ENCODE peak calls at places on chromosome 16, in nine cellular contexts. One of them, this sample, is unnamed.

GRCh38 chr16:48041861-48042435 is 113.8 kb downstream of the ABCC12 start:
- DNase-seq in endothelial cell of umbilical vein: no peak
- DNase-seq in sigmoid colon: no peak
- DNase-seq in upper lobe of left lung: no peak
- DNase-seq in spleen: no peak
- DNase-seq in GM12878: no peak
- DNase-seq in breast epithelium: no peak
- DNase-seq in prostate gland: no peak
- DNase-seq in vagina: no peak
- DNase-seq in this sample: no peak

GRCh38 chr16:53736297-53736696 is 32.3 kb downstream of the FTO start:
- DNase-seq in endothelial cell of umbilical vein: no peak
- DNase-seq in sigmoid colon: no peak
- DNase-seq in upper lobe of left lung: no peak
- DNase-seq in spleen: no peak
- DNase-seq in GM12878: no peak
- DNase-seq in breast epithelium: no peak
- DNase-seq in prostate gland: no peak
- DNase-seq in vagina: no peak
- DNase-seq in this sample: no peak

GRCh38 chr16:72876221-72876620 is 171.7 kb downstream of the ZFHX3 start:
- DNase-seq in endothelial cell of umbilical vein: peak; percentile 67
- DNase-seq in sigmoid colon: peak; percentile 86
- DNase-seq in upper lobe of left lung: no peak
- DNase-seq in spleen: no peak
- DNase-seq in GM12878: peak; percentile 1
- DNase-seq in breast epithelium: no peak
- DNase-seq in prostate gland: no peak
- DNase-seq in vagina: no peak
- DNase-seq in this sample: peak; percentile 32

GRCh38 chr16:24255446-24256352 is at the start of gene CACNG3:
- DNase-seq in endothelial cell of umbilical vein: peak; percentile 30
- DNase-seq in sigmoid colon: no peak
- DNase-seq in upper lobe of left lung: peak; percentile 85
- DNase-seq in spleen: peak; percentile 78
- DNase-seq in GM12878: no peak
- DNase-seq in breast epithelium: no peak
- DNase-seq in prostate gland: peak; percentile 7
- DNase-seq in vagina: no peak
- DNase-seq in this sample: no peak

GRCh38 chr16:68762996-68763756 is 26.1 kb downstream of the CDH1 start:
- DNase-seq in endothelial cell of umbilical vein: no peak
- DNase-seq in sigmoid colon: no peak
- DNase-seq in upper lobe of left lung: no peak
- DNase-seq in spleen: no peak
- DNase-seq in GM12878: no peak
- DNase-seq in breast epithelium: no peak
- DNase-seq in prostate gland: peak; percentile 49
- DNase-seq in vagina: no peak
- DNase-seq in this sample: no peak

GRCh38 chr16:72860726-72861562 is 187.0 kb downstream of the ZFHX3 start:
- DNase-seq in endothelial cell of umbilical vein: no peak
- DNase-seq in sigmoid colon: no peak
- DNase-seq in upper lobe of left lung: no peak
- DNase-seq in spleen: no peak
- DNase-seq in GM12878: no peak
- DNase-seq in breast epithelium: no peak
- DNase-seq in prostate gland: no peak
- DNase-seq in vagina: no peak
- DNase-seq in this sample: no peak

GRCh38 chr16:57798267-57798810 is 4.0 kb downstream of the KIFC3 start:
- DNase-seq in endothelial cell of umbilical vein: no peak
- DNase-seq in sigmoid colon: no peak
- DNase-seq in upper lobe of left lung: no peak
- DNase-seq in spleen: no peak
- DNase-seq in GM12878: no peak
- DNase-seq in breast epithelium: no peak
- DNase-seq in prostate gland: no peak
- DNase-seq in vagina: no peak
- DNase-seq in this sample: no peak

GRCh38 chr16:75000481-75001081 is 1.8 kb downstream of the ZNRF1 start:
- DNase-seq in endothelial cell of umbilical vein: peak; percentile 42
- DNase-seq in sigmoid colon: no peak
- DNase-seq in upper lobe of left lung: peak; percentile 68
- DNase-seq in spleen: no peak
- DNase-seq in GM12878: no peak
- DNase-seq in breast epithelium: no peak
- DNase-seq in prostate gland: no peak
- DNase-seq in vagina: no peak
- DNase-seq in this sample: no peak

GRCh38 chr16:5065368-5065767 is 388 bp downstream of the C16orf89 start:
- DNase-seq in endothelial cell of umbilical vein: no peak
- DNase-seq in sigmoid colon: peak; percentile 60
- DNase-seq in upper lobe of left lung: no peak
- DNase-seq in spleen: no peak
- DNase-seq in GM12878: no peak
- DNase-seq in breast epithelium: no peak
- DNase-seq in prostate gland: no peak
- DNase-seq in vagina: no peak
- DNase-seq in this sample: no peak

GRCh38 chr16:78196527-78196926 is 97.1 kb downstream of the WWOX start:
- DNase-seq in endothelial cell of umbilical vein: no peak
- DNase-seq in sigmoid colon: no peak
- DNase-seq in upper lobe of left lung: no peak
- DNase-seq in spleen: no peak
- DNase-seq in GM12878: no peak
- DNase-seq in breast epithelium: no peak
- DNase-seq in prostate gland: no peak
- DNase-seq in vagina: no peak
- DNase-seq in this sample: no peak

GRCh38 chr16:50547340-50547865 is 793 bp upstream of the NKD1 start:
- DNase-seq in endothelial cell of umbilical vein: no peak
- DNase-seq in sigmoid colon: peak; percentile 77
- DNase-seq in upper lobe of left lung: peak; percentile 91
- DNase-seq in spleen: peak; percentile 88
- DNase-seq in GM12878: peak; percentile 5
- DNase-seq in breast epithelium: no peak
- DNase-seq in prostate gland: peak; percentile 38
- DNase-seq in vagina: no peak
- DNase-seq in this sample: peak; percentile 63

GRCh38 chr16:47713225-47713595 is 252.1 kb downstream of the PHKB start:
- DNase-seq in endothelial cell of umbilical vein: peak; percentile 60
- DNase-seq in sigmoid colon: no peak
- DNase-seq in upper lobe of left lung: no peak
- DNase-seq in spleen: no peak
- DNase-seq in GM12878: no peak
- DNase-seq in breast epithelium: no peak
- DNase-seq in prostate gland: no peak
- DNase-seq in vagina: no peak
- DNase-seq in this sample: no peak

GRCh38 chr16:30609002-30609927 is 924 bp downstream of the ZNF689 start:
- DNase-seq in endothelial cell of umbilical vein: peak; percentile 48
- DNase-seq in sigmoid colon: peak; percentile 79
- DNase-seq in upper lobe of left lung: no peak
- DNase-seq in spleen: peak; percentile 89
- DNase-seq in GM12878: no peak
- DNase-seq in breast epithelium: no peak
- DNase-seq in prostate gland: peak; percentile 35
- DNase-seq in vagina: no peak
- DNase-seq in this sample: peak; percentile 54

GRCh38 chr16:35686595-35686994 is 2227.2 kb downstream of the TP53TG3F start:
- DNase-seq in endothelial cell of umbilical vein: no peak
- DNase-seq in sigmoid colon: no peak
- DNase-seq in upper lobe of left lung: no peak
- DNase-seq in spleen: no peak
- DNase-seq in GM12878: no peak
- DNase-seq in breast epithelium: no peak
- DNase-seq in prostate gland: no peak
- DNase-seq in vagina: no peak
- DNase-seq in this sample: no peak

GRCh38 chr16:76201385-76201784 is 75.8 kb upstream of the CNTNAP4 start:
- DNase-seq in endothelial cell of umbilical vein: no peak
- DNase-seq in sigmoid colon: no peak
- DNase-seq in upper lobe of left lung: no peak
- DNase-seq in spleen: no peak
- DNase-seq in GM12878: no peak
- DNase-seq in breast epithelium: no peak
- DNase-seq in prostate gland: no peak
- DNase-seq in vagina: no peak
- DNase-seq in this sample: no peak

GRCh38 chr16:21656795-21657768 is 4.7 kb upstream of the IGSF6 start:
- DNase-seq in endothelial cell of umbilical vein: peak; percentile 63
- DNase-seq in sigmoid colon: no peak
- DNase-seq in upper lobe of left lung: no peak
- DNase-seq in spleen: no peak
- DNase-seq in GM12878: peak; percentile 32
- DNase-seq in breast epithelium: no peak
- DNase-seq in prostate gland: no peak
- DNase-seq in vagina: no peak
- DNase-seq in this sample: no peak

GRCh38 chr16:82082543-82083244 is 47.6 kb downstream of the HSD17B2 start:
- DNase-seq in endothelial cell of umbilical vein: peak; percentile 18
- DNase-seq in sigmoid colon: no peak
- DNase-seq in upper lobe of left lung: no peak
- DNase-seq in spleen: no peak
- DNase-seq in GM12878: no peak
- DNase-seq in breast epithelium: no peak
- DNase-seq in prostate gland: no peak
- DNase-seq in vagina: no peak
- DNase-seq in this sample: no peak

GRCh38 chr16:64381979-64382378 is 739.9 kb downstream of the CDH11 start:
- DNase-seq in endothelial cell of umbilical vein: no peak
- DNase-seq in sigmoid colon: peak; percentile 54
- DNase-seq in upper lobe of left lung: peak; percentile 38
- DNase-seq in spleen: no peak
- DNase-seq in GM12878: no peak
- DNase-seq in breast epithelium: no peak
- DNase-seq in prostate gland: no peak
- DNase-seq in vagina: no peak
- DNase-seq in this sample: no peak

DNA sequence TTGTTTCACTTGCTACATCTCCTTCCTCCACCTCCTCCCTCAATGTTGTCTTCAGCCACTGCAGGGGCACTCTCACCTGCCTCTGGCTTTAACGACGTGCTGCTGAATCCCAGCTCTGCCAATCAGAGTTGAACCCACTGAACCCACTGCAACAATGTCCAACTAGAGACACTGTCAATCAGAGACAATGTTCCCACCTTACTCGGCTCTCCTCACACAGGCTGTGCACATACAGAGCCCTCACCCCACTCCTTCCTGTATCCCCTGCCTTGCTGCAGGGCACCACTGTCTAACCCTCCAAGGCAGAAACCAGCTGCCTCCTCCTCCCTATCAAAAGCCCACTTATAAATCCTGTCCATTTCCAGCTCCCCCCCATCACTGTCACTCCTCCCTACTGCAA is 58.7 kb downstream of the ANKRD11 start:
- DNase-seq in endothelial cell of umbilical vein: no peak
- DNase-seq in sigmoid colon: no peak
- DNase-seq in upper lobe of left lung: no peak
- DNase-seq in spleen: no peak
- DNase-seq in GM12878: no peak
- DNase-seq in breast epithelium: no peak
- DNase-seq in prostate gland: no peak
- DNase-seq in vagina: no peak
- DNase-seq in this sample: no peak
- H3K27ac ChIP-seq in endothelial cell of umbilical vein: no peak overlapping the region
- H3K27ac ChIP-seq in sigmoid colon: no peak overlapping the region
- H3K27ac ChIP-seq in upper lobe of left lung: no peak overlapping the region
- H3K27ac ChIP-seq in spleen: no peak overlapping the region
- H3K27ac ChIP-seq in GM12878: peak overlapping the region; percentile 6
- H3K27ac ChIP-seq in breast epithelium: no peak overlapping the region
- H3K27ac ChIP-seq in prostate gland: no peak overlapping the region
- H3K27ac ChIP-seq in vagina: no peak overlapping the region
- H3K27ac ChIP-seq in this sample: peak overlapping the region; percentile 25

GRCh38 chr16:15493416-15494181 is 59.2 kb downstream of the BMERB1 start:
- DNase-seq in endothelial cell of umbilical vein: peak; percentile 40
- DNase-seq in sigmoid colon: no peak
- DNase-seq in upper lobe of left lung: no peak
- DNase-seq in spleen: no peak
- DNase-seq in GM12878: no peak
- DNase-seq in breast epithelium: no peak
- DNase-seq in prostate gland: no peak
- DNase-seq in vagina: no peak
- DNase-seq in this sample: no peak
- TF ChIP-seq POLR2AphosphoS5 in endothelial cell of umbilical vein: no peak
- TF ChIP-seq POLR2AphosphoS5 in sigmoid colon: no peak
- TF ChIP-seq POLR2AphosphoS5 in upper lobe of left lung: no peak
- TF ChIP-seq POLR2AphosphoS5 in spleen: no peak
- TF ChIP-seq POLR2AphosphoS5 in GM12878: no peak
- TF ChIP-seq POLR2AphosphoS5 in breast epithelium: no peak
- TF ChIP-seq POLR2AphosphoS5 in prostate gland: no peak
- TF ChIP-seq POLR2AphosphoS5 in vagina: no peak
- TF ChIP-seq POLR2AphosphoS5 in this sample: no peak

DNA sequence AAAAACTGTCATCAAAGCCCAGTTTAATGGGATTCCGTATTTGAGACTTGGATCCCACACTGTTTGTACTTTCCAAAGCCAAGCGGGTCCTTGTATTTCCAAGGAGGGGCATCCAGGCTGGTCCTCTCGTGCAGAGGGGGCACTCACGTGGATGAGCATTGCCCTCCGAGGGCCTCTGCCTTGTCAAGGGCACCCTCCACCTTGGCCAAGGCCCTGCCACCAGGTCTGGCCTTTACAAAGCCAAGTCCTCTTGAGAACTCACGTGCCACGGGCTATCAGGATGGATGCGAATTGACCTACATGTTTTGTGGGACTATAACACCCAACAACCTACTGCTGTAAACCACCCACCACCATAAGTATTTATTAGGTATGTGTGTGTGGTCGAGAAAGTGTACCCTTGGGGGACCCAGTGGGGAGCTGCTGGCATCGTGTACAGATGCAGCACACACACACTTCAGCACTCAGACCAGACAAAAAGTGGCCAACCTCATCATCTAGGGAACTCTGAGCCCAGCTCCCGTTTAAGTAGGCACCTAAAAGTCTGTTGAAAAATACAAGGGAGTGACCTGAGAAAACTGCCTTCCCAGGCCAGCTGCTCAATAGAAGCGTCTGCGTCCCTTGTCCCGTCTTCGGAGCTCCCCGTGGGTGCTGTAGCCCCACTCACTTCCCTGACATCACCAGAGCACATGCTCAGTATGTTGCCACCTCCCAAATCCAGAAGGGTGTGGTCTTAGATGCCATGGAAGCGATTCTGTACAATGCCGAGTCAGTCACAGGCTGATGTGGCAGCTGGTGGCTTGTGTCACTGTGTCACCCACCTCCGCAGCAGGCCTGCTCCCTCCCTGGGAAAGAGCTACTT is 12.9 kb downstream of the MAP1LC3B start:
- DNase-seq in endothelial cell of umbilical vein: no peak
- DNase-seq in sigmoid colon: peak; percentile 66
- DNase-seq in upper lobe of left lung: no peak
- DNase-seq in spleen: peak; percentile 65
- DNase-seq in GM12878: no peak
- DNase-seq in breast epithelium: no peak
- DNase-seq in prostate gland: no peak
- DNase-seq in vagina: no peak
- DNase-seq in this sample: no peak
- TF ChIP-seq POLR2A in endothelial cell of umbilical vein: no peak
- TF ChIP-seq POLR2A in sigmoid colon: no peak
- TF ChIP-seq POLR2A in upper lobe of left lung: no peak
- TF ChIP-seq POLR2A in spleen: no peak
- TF ChIP-seq POLR2A in GM12878: peak; percentile 46
- TF ChIP-seq POLR2A in breast epithelium: no peak
- TF ChIP-seq POLR2A in prostate gland: no peak
- TF ChIP-seq POLR2A in vagina: no peak
- TF ChIP-seq POLR2A in this sample: no peak

GRCh38 chr16:85136705-85137322 is 24.5 kb upstream of the CIBAR2 start:
- DNase-seq in endothelial cell of umbilical vein: no peak
- DNase-seq in sigmoid colon: peak; percentile 83
- DNase-seq in upper lobe of left lung: no peak
- DNase-seq in spleen: no peak
- DNase-seq in GM12878: no peak
- DNase-seq in breast epithelium: no peak
- DNase-seq in prostate gland: no peak
- DNase-seq in vagina: no peak
- DNase-seq in this sample: peak; percentile 31
- H3K27ac ChIP-seq in endothelial cell of umbilical vein: no peak overlapping the region
- H3K27ac ChIP-seq in sigmoid colon: peak overlapping the region; percentile 76
- H3K27ac ChIP-seq in upper lobe of left lung: peak overlapping the region; percentile 67
- H3K27ac ChIP-seq in spleen: peak overlapping the region; percentile 90
- H3K27ac ChIP-seq in GM12878: no peak overlapping the region
- H3K27ac ChIP-seq in breast epithelium: peak overlapping the region; percentile 83
- H3K27ac ChIP-seq in prostate gland: peak overlapping the region; percentile 4
- H3K27ac ChIP-seq in vagina: peak overlapping the region; percentile 81
- H3K27ac ChIP-seq in this sample: peak overlapping the region; percentile 85

This sample was measured in stomach.